ENCODE peak calls at places on chromosomes 16 and 17, in four cellular contexts. B, J, M and H are unnamed samples.

GRCh38 chr16:50635505-50636392 is 45.4 kb downstream of the SNX20 start:
- DNase-seq in B (no peak), J (peak), M (no peak), H (peak)

GRCh38 chr16:14356064-14356463 is 274.0 kb downstream of the PARN start:
- DNase-seq in B (no peak), J (no peak), M (no peak), H (no peak)

GRCh38 chr17:57441270-57441600 is 184.9 kb downstream of the MSI2 start:
- DNase-seq in B (no peak), J (no peak), M (no peak), H (no peak)

GRCh38 chr16:535446-536405 is 8.2 kb downstream of the CAPN15 start:
- DNase-seq in B (peak), J (no peak), M (no peak), H (no peak)

GRCh38 chr17:50265212-50265611 is 9.1 kb upstream of the TMEM92 start:
- DNase-seq in B (no peak), J (no peak), M (no peak), H (no peak)

GRCh38 chr16:62041401-62041800 is 5.2 kb upstream of the CDH8 start:
- DNase-seq in B (no peak), J (peak), M (no peak), H (peak)

GRCh38 chr17:38872671-38873385 is 3.0 kb downstream of the LASP1 start:
- DNase-seq in B (no peak), J (no peak), M (no peak), H (no peak)

GRCh38 chr17:73211745-73212144 is 18.9 kb downstream of the COG1 start:
- DNase-seq in B (no peak), J (no peak), M (no peak), H (no peak)

GRCh38 chr17:55693244-55694216 is 29.1 kb downstream of the TMEM100 start:
- DNase-seq in B (peak), J (no peak), M (no peak), H (no peak)

GRCh38 chr17:2613089-2613808 is 19.8 kb downstream of the PAFAH1B1 start:
- DNase-seq in B (no peak), J (no peak), M (no peak), H (no peak)

GRCh38 chr17:2610640-2611175 is 17.3 kb downstream of the PAFAH1B1 start:
- DNase-seq in B (no peak), J (no peak), M (no peak), H (no peak)

GRCh38 chr17:2610195-2610594 is 16.7 kb downstream of the PAFAH1B1 start:
- DNase-seq in B (no peak), J (no peak), M (no peak), H (no peak)

GRCh38 chr17:2611627-2612026 is 18.2 kb downstream of the PAFAH1B1 start:
- DNase-seq in B (no peak), J (no peak), M (no peak), H (no peak)

GRCh38 chr17:2612630-2613029 is 19.2 kb downstream of the PAFAH1B1 start:
- DNase-seq in B (no peak), J (no peak), M (no peak), H (no peak)
- H3K4ac ChIP-seq in B (no peak), J (no peak), M (no peak), H (no peak)

GRCh38 chr17:12729086-12729485 is 60.2 kb upstream of the ARHGAP44 start:
- DNase-seq in B (no peak), J (peak), M (no peak), H (no peak)
- H3K4ac ChIP-seq in B (peak), J (no peak), M (no peak), H (no peak)

GRCh38 chr16:30535777-30536190 is 1.1 kb upstream of the ZNF747 start:
- DNase-seq in B (peak), J (peak), M (peak), H (peak)
- H3K4ac ChIP-seq in B (peak), J (no peak), M (no peak), H (peak)

DNA sequence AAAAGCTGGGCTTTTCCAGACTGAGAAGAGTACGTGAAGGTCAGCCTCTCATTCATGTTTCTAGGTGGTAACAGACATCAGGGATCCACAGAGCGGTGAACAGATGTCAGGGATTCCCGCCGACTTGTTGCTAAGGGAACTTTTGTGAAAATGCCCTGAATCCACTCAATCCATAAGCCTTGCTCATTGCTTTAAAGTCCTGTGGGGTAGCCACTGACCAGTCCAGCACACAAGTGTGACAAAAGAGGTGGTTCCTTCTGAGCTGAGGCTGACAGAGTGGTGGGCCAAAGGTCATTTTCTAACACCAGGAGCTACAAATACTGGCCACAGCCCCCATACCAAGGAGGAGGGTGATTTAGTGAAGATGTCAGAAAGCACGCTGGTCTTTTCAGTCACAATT is 5.9 kb downstream of the GAS7 start:
- DNase-seq in B (no peak), J (no peak), M (no peak), H (no peak)
- H3K4ac ChIP-seq in B (peak), J (no peak), M (no peak), H (no peak)

GRCh38 chr17:64686705-64687104 is 24.6 kb upstream of the SMURF2 start:
- DNase-seq in B (no peak), J (no peak), M (no peak), H (no peak)
- H3K4ac ChIP-seq in B (peak), J (no peak), M (no peak), H (no peak)

GRCh38 chr16:3007059-3007956 is 5.4 kb upstream of the CLDN9 start:
- DNase-seq in B (no peak), J (peak), M (no peak), H (peak)
- H3K4ac ChIP-seq in B (no peak), J (no peak), M (no peak), H (peak)